ENCODE peak calls at places on chromosomes 3 and 15, in eight cellular contexts. One of them, this sample, is unnamed.

GRCh38 chr15:90191344-90191687 is 9.8 kb upstream of the SEMA4B start:
- DNase-seq in ecto neural progenitor cell: no peak
- DNase-seq in NAMALWA: no peak
- DNase-seq in HT-29: no peak
- DNase-seq in AG08396: no peak
- DNase-seq in WTC11: no peak
- DNase-seq in occipital lobe: no peak
- DNase-seq in fibroblast of the aortic adventitia: no peak
- DNase-seq in this sample: no peak

GRCh38 chr3:21954709-21955108 is 203.7 kb upstream of the ZNF385D start:
- DNase-seq in NAMALWA: no peak
- DNase-seq in WTC11: no peak
- DNase-seq in HT-29: no peak
- DNase-seq in occipital lobe: no peak
- DNase-seq in ecto neural progenitor cell: no peak
- DNase-seq in fibroblast of the aortic adventitia: peak
- DNase-seq in AG08396: peak
- DNase-seq in this sample: peak

GRCh38 chr3:17307889-17308288 is 423.1 kb downstream of the PLCL2 start:
- DNase-seq in fibroblast of the aortic adventitia: no peak
- DNase-seq in ecto neural progenitor cell: no peak
- DNase-seq in occipital lobe: no peak
- DNase-seq in NAMALWA: no peak
- DNase-seq in HT-29: no peak
- DNase-seq in WTC11: peak
- DNase-seq in AG08396: no peak
- DNase-seq in this sample: no peak

GRCh38 chr3:61858054-61858453 is 296.7 kb downstream of the PTPRG start:
- DNase-seq in occipital lobe: no peak
- DNase-seq in fibroblast of the aortic adventitia: peak
- DNase-seq in NAMALWA: peak
- DNase-seq in HT-29: no peak
- DNase-seq in AG08396: no peak
- DNase-seq in ecto neural progenitor cell: no peak
- DNase-seq in WTC11: no peak
- DNase-seq in this sample: peak

GRCh38 chr3:9230596-9230995 is 18.9 kb downstream of the SRGAP3 start:
- DNase-seq in AG08396: no peak
- DNase-seq in ecto neural progenitor cell: no peak
- DNase-seq in HT-29: no peak
- DNase-seq in fibroblast of the aortic adventitia: peak
- DNase-seq in occipital lobe: no peak
- DNase-seq in WTC11: no peak
- DNase-seq in NAMALWA: no peak
- DNase-seq in this sample: peak

GRCh38 chr3:48400824-48401433 is 28.9 kb downstream of the FBXW12 start:
- DNase-seq in occipital lobe: no peak
- DNase-seq in HT-29: peak
- DNase-seq in NAMALWA: peak
- DNase-seq in ecto neural progenitor cell: peak
- DNase-seq in WTC11: peak
- DNase-seq in AG08396: peak
- DNase-seq in fibroblast of the aortic adventitia: peak
- DNase-seq in this sample: peak

GRCh38 chr15:65395567-65396185 is 17.9 kb upstream of the IGDCC3 start:
- DNase-seq in NAMALWA: no peak
- DNase-seq in HT-29: no peak
- DNase-seq in WTC11: peak
- DNase-seq in occipital lobe: no peak
- DNase-seq in ecto neural progenitor cell: no peak
- DNase-seq in AG08396: no peak
- DNase-seq in fibroblast of the aortic adventitia: no peak
- DNase-seq in this sample: no peak

GRCh38 chr15:73338058-73338457 is 30.7 kb downstream of the HCN4 start:
- DNase-seq in NAMALWA: no peak
- DNase-seq in ecto neural progenitor cell: no peak
- DNase-seq in WTC11: no peak
- DNase-seq in AG08396: no peak
- DNase-seq in HT-29: no peak
- DNase-seq in fibroblast of the aortic adventitia: no peak
- DNase-seq in occipital lobe: no peak
- DNase-seq in this sample: no peak

GRCh38 chr3:49807427-49808114 is 4.5 kb downstream of the INKA1 start:
- DNase-seq in NAMALWA: no peak
- DNase-seq in fibroblast of the aortic adventitia: no peak
- DNase-seq in occipital lobe: no peak
- DNase-seq in AG08396: no peak
- DNase-seq in WTC11: no peak
- DNase-seq in ecto neural progenitor cell: no peak
- DNase-seq in HT-29: no peak
- DNase-seq in this sample: no peak

GRCh38 chr3:11019116-11019515 is 26.6 kb downstream of the SLC6A1 start:
- DNase-seq in fibroblast of the aortic adventitia: no peak
- DNase-seq in WTC11: no peak
- DNase-seq in occipital lobe: no peak
- DNase-seq in HT-29: no peak
- DNase-seq in AG08396: no peak
- DNase-seq in ecto neural progenitor cell: no peak
- DNase-seq in NAMALWA: no peak
- DNase-seq in this sample: no peak

GRCh38 chr3:173911446-173911845 is 513.9 kb downstream of the NLGN1 start:
- DNase-seq in AG08396: no peak
- DNase-seq in occipital lobe: peak
- DNase-seq in HT-29: no peak
- DNase-seq in NAMALWA: no peak
- DNase-seq in fibroblast of the aortic adventitia: no peak
- DNase-seq in WTC11: no peak
- DNase-seq in ecto neural progenitor cell: no peak
- DNase-seq in this sample: no peak

GRCh38 chr3:9064853-9065252 is 101.6 kb upstream of the RAD18 start:
- DNase-seq in AG08396: no peak
- DNase-seq in ecto neural progenitor cell: no peak
- DNase-seq in NAMALWA: no peak
- DNase-seq in occipital lobe: no peak
- DNase-seq in fibroblast of the aortic adventitia: peak
- DNase-seq in WTC11: no peak
- DNase-seq in HT-29: no peak
- DNase-seq in this sample: peak

GRCh38 chr15:34691024-34691423 is 63.8 kb downstream of the GJD2 start:
- DNase-seq in occipital lobe: no peak
- DNase-seq in fibroblast of the aortic adventitia: peak
- DNase-seq in NAMALWA: no peak
- DNase-seq in AG08396: no peak
- DNase-seq in WTC11: no peak
- DNase-seq in HT-29: no peak
- DNase-seq in ecto neural progenitor cell: no peak
- DNase-seq in this sample: peak

This sample was measured in fibroblast of mammary gland.